ENCODE peak calls at places on chromosomes 12 and 14, in seven cellular contexts. One of them, this sample, is unnamed.

GRCh38 chr12:12182926-12183325 is 83.9 kb downstream of the LRP6 start:
- DNase-seq in cardiac muscle cell: peak
- DNase-seq in keratinocyte: no peak
- DNase-seq in fibroblast of lung: peak
- DNase-seq in pancreas: no peak
- DNase-seq in A549: no peak
- DNase-seq in tibial artery: no peak
- DNase-seq in this sample: no peak

GRCh38 chr12:122951979-122952892 is 14.0 kb downstream of the ABCB9 start:
- DNase-seq in cardiac muscle cell: peak
- DNase-seq in keratinocyte: no peak
- DNase-seq in fibroblast of lung: peak
- DNase-seq in pancreas: peak
- DNase-seq in A549: peak
- DNase-seq in tibial artery: peak
- DNase-seq in this sample: no peak

GRCh38 chr14:103716091-103716801 is 636 bp downstream of the ZFYVE21 start:
- DNase-seq in cardiac muscle cell: peak
- DNase-seq in keratinocyte: no peak
- DNase-seq in fibroblast of lung: no peak
- DNase-seq in pancreas: no peak
- DNase-seq in A549: peak
- DNase-seq in tibial artery: no peak
- DNase-seq in this sample: no peak

GRCh38 chr12:52091061-52091460 is 11.6 kb downstream of the SMIM41 start:
- DNase-seq in cardiac muscle cell: no peak
- DNase-seq in keratinocyte: no peak
- DNase-seq in fibroblast of lung: no peak
- DNase-seq in pancreas: no peak
- DNase-seq in A549: no peak
- DNase-seq in tibial artery: no peak
- DNase-seq in this sample: no peak

GRCh38 chr14:102848830-102849521 is 71.7 kb downstream of the TRAF3 start:
- DNase-seq in cardiac muscle cell: peak
- DNase-seq in keratinocyte: no peak
- DNase-seq in fibroblast of lung: no peak
- DNase-seq in pancreas: peak
- DNase-seq in A549: no peak
- DNase-seq in tibial artery: no peak
- DNase-seq in this sample: no peak

GRCh38 chr12:25591132-25591531 is 38.0 kb upstream of the LMNTD1 start:
- DNase-seq in cardiac muscle cell: peak
- DNase-seq in keratinocyte: no peak
- DNase-seq in fibroblast of lung: no peak
- DNase-seq in pancreas: no peak
- DNase-seq in A549: no peak
- DNase-seq in tibial artery: no peak
- DNase-seq in this sample: no peak

GRCh38 chr14:54671537-54671936 is 104.6 kb downstream of the SAMD4A start:
- DNase-seq in cardiac muscle cell: no peak
- DNase-seq in keratinocyte: no peak
- DNase-seq in fibroblast of lung: no peak
- DNase-seq in pancreas: no peak
- DNase-seq in A549: no peak
- DNase-seq in tibial artery: no peak
- DNase-seq in this sample: no peak

GRCh38 chr14:94919896-94920295 is 150.0 kb upstream of the GSC start:
- DNase-seq in cardiac muscle cell: no peak
- DNase-seq in keratinocyte: no peak
- DNase-seq in fibroblast of lung: no peak
- DNase-seq in pancreas: no peak
- DNase-seq in A549: no peak
- DNase-seq in tibial artery: no peak
- DNase-seq in this sample: peak

GRCh38 chr12:112175361-112176155 is 50.2 kb downstream of the TRAFD1 start:
- DNase-seq in cardiac muscle cell: no peak
- DNase-seq in keratinocyte: no peak
- DNase-seq in fibroblast of lung: no peak
- DNase-seq in pancreas: no peak
- DNase-seq in A549: no peak
- DNase-seq in tibial artery: peak
- DNase-seq in this sample: no peak

GRCh38 chr12:118103601-118104382 is at the start of gene VSIG10:
- DNase-seq in cardiac muscle cell: peak
- DNase-seq in keratinocyte: no peak
- DNase-seq in fibroblast of lung: peak
- DNase-seq in pancreas: peak
- DNase-seq in A549: peak
- DNase-seq in tibial artery: peak
- DNase-seq in this sample: peak
- TF ChIP-seq CTCF in cardiac muscle cell: no peak
- TF ChIP-seq CTCF in keratinocyte: no peak
- TF ChIP-seq CTCF in fibroblast of lung: no peak
- TF ChIP-seq CTCF in pancreas: no peak
- TF ChIP-seq CTCF in A549: no peak
- TF ChIP-seq CTCF in tibial artery: no peak
- TF ChIP-seq CTCF in this sample: no peak

DNA sequence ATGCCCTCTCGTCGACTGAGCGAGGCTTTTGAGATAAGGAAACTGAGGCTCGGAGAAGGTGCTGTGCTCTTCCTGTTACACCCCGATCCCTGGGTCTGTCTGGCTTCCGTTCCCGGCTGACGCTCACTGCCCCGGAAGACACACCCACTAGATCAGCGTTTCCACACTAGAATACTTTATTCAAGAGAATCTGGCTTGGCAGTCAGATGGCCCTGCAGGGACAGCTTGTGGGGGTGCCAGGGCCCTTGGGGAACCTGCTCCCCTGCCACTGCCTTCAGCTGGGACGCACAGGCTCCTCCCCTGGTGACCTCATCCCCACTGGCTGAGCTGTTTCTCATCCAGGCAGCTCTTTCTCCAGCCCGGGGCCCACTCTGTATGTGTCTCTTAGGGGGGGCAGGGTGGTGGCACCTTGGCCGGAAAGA is 13.7 kb downstream of the PGF start:
- DNase-seq in cardiac muscle cell: peak
- DNase-seq in keratinocyte: no peak
- DNase-seq in fibroblast of lung: peak
- DNase-seq in pancreas: no peak
- DNase-seq in A549: no peak
- DNase-seq in tibial artery: peak
- DNase-seq in this sample: no peak
- H3K4me3 ChIP-seq in cardiac muscle cell: no peak
- H3K4me3 ChIP-seq in keratinocyte: no peak
- H3K4me3 ChIP-seq in fibroblast of lung: no peak
- H3K4me3 ChIP-seq in pancreas: no peak
- H3K4me3 ChIP-seq in A549: no peak
- H3K4me3 ChIP-seq in tibial artery: no peak
- H3K4me3 ChIP-seq in this sample: peak

DNA sequence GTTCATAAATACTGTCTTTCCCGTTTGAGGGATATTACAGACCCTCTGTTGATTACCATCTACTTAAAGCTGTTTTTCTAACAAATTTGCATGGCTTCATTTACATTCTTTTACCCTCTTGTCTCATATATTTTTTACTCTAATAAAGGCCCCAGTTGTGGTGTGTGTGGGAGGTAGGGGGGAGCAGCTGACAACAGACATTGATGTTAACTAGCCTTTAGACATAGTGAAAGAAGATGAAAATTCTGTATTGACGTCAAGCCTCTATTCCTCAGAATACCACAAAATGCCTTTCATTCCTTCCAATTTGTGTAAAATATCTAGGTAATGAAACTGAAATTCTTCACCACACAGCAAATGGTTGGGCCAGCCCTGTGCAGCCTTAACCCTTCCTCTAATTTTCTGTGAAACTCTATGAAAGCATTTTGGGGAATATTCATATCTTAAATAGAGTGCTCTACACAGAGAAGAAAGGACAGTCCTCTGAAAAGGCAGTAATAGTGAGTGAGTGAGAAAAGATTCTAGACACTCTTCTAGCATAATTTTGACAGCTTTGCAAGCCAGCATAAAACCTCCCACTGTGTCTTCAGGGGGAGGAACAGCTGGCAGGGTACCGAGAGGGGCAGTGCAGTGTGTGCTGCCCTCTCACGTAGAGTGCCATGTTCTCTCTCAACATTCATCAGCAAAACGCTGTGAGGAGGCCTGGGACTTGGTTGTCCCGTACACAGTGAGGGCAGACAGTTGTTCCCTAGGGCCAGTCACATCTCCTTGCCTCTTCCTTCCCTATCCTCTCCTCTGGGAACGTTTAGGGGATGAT is 20.1 kb upstream of the CERS5 start:
- DNase-seq in cardiac muscle cell: peak
- DNase-seq in keratinocyte: no peak
- DNase-seq in fibroblast of lung: peak
- DNase-seq in pancreas: no peak
- DNase-seq in A549: no peak
- DNase-seq in tibial artery: no peak
- DNase-seq in this sample: no peak
- TF ChIP-seq CTCF in cardiac muscle cell: no peak
- TF ChIP-seq CTCF in keratinocyte: peak
- TF ChIP-seq CTCF in fibroblast of lung: no peak
- TF ChIP-seq CTCF in pancreas: no peak
- TF ChIP-seq CTCF in A549: no peak
- TF ChIP-seq CTCF in tibial artery: no peak
- TF ChIP-seq CTCF in this sample: no peak

GRCh38 chr14:104932676-104933631 is 8.3 kb downstream of the PLD4 start:
- DNase-seq in cardiac muscle cell: peak
- DNase-seq in keratinocyte: no peak
- DNase-seq in fibroblast of lung: peak
- DNase-seq in pancreas: peak
- DNase-seq in A549: peak
- DNase-seq in tibial artery: peak
- DNase-seq in this sample: peak

GRCh38 chr14:104935026-104935650 is 10.5 kb downstream of the PLD4 start:
- DNase-seq in cardiac muscle cell: no peak
- DNase-seq in keratinocyte: no peak
- DNase-seq in fibroblast of lung: no peak
- DNase-seq in pancreas: no peak
- DNase-seq in A549: no peak
- DNase-seq in tibial artery: peak
- DNase-seq in this sample: no peak

GRCh38 chr14:104934380-104934733 is 9.7 kb downstream of the PLD4 start:
- DNase-seq in cardiac muscle cell: no peak
- DNase-seq in keratinocyte: no peak
- DNase-seq in fibroblast of lung: no peak
- DNase-seq in pancreas: no peak
- DNase-seq in A549: no peak
- DNase-seq in tibial artery: no peak
- DNase-seq in this sample: no peak

GRCh38 chr14:104931771-104932675 is 7.3 kb downstream of the PLD4 start:
- DNase-seq in cardiac muscle cell: peak
- DNase-seq in keratinocyte: no peak
- DNase-seq in fibroblast of lung: peak
- DNase-seq in pancreas: no peak
- DNase-seq in A549: no peak
- DNase-seq in tibial artery: peak
- DNase-seq in this sample: no peak

DNA sequence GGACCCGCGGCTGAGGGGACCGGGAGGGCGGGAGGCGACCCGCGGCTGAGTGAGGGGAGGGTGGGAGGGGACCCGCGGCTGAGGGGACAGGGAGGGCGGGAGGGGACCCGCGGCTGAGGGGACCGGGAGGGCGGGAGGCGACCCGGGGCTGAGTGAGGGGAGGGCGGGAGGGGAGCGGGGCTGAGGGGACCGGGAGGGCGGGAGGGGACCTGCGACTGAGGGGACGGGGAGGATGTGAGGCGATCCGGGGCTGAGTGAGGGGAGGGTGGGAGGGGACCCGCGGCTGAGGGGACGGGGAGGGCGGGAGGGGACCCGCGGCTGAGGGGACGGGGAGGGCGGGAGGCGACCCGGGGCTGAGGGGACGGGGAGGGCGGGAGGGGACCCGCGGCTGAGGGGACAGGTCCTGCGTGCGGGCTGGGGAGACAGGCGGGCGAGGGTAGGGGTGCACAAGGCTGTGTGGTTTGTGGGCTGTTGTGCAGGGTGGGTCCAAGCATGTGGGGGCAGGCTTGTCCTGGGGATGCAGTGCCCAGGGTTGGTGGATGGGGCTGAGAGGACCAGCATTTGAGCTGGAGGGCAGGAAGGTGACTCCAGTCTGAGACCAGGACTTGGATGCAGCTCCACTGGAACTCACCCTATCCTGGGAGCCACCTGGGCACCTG is 9.2 kb downstream of the PLD4 start:
- DNase-seq in cardiac muscle cell: no peak
- DNase-seq in keratinocyte: no peak
- DNase-seq in fibroblast of lung: no peak
- DNase-seq in pancreas: no peak
- DNase-seq in A549: no peak
- DNase-seq in tibial artery: peak
- DNase-seq in this sample: no peak
- H3K4me3 ChIP-seq in cardiac muscle cell: peak
- H3K4me3 ChIP-seq in keratinocyte: no peak
- H3K4me3 ChIP-seq in fibroblast of lung: no peak
- H3K4me3 ChIP-seq in pancreas: peak
- H3K4me3 ChIP-seq in A549: peak
- H3K4me3 ChIP-seq in tibial artery: peak
- H3K4me3 ChIP-seq in this sample: peak

This sample was measured in coronary artery.